ENCODE peak calls at places on chromosomes 11 and 22, in five cellular contexts. B is AG04450; J is CD8-positive, alpha-beta T cell; R is foreskin fibroblast; Y is NB4. E is an unnamed sample.

GRCh38 chr11:9002920-9003572 is 755 bp downstream of the NRIP3 start:
- DNase-seq in R (no peak), B (no peak), J (no peak), Y (peak), E (no peak)

GRCh38 chr11:94525933-94526332 is 13.7 kb downstream of the C11orf97 start:
- DNase-seq in Y (no peak), J (no peak), B (no peak), R (peak), E (peak)

GRCh38 chr11:762421-763072 is 14.7 kb downstream of the GATD1 start:
- DNase-seq in Y (peak), R (peak), J (no peak), B (no peak), E (peak)

GRCh38 chr22:36510966-36511881 is 4.4 kb upstream of the FOXRED2 start:
- DNase-seq in B (peak), Y (peak), J (peak), R (peak), E (peak)

GRCh38 chr22:19806213-19807160 is 45.9 kb downstream of the TBX1 start:
- DNase-seq in B (no peak), Y (no peak), R (no peak), J (no peak), E (peak)

GRCh38 chr22:19213496-19214473 is 35.2 kb upstream of the SLC25A1 start:
- DNase-seq in Y (no peak), B (peak), R (peak), J (no peak), E (no peak)

GRCh38 chr11:134200688-134201087 is 23.1 kb downstream of the NCAPD3 start:
- DNase-seq in B (no peak), Y (no peak), J (no peak), R (no peak), E (no peak)

GRCh38 chr11:116059909-116060308 is 555.7 kb upstream of the CADM1 start:
- DNase-seq in J (no peak), B (no peak), Y (no peak), R (no peak), E (no peak)

GRCh38 chr11:60265373-60266214 is 14.9 kb upstream of the MS4A4A start:
- DNase-seq in Y (peak), B (no peak), R (peak), J (no peak), E (peak)

GRCh38 chr22:23038902-23039301 is 31.4 kb upstream of the GNAZ start:
- DNase-seq in B (no peak), Y (no peak), R (no peak), J (no peak), E (no peak)

GRCh38 chr11:45828996-45829395 is 18.3 kb upstream of the CRY2 start:
- DNase-seq in B (no peak), J (no peak), R (no peak), Y (no peak), E (no peak)

GRCh38 chr11:31419138-31419537 is 49.5 kb downstream of the DNAJC24 start:
- DNase-seq in J (no peak), R (no peak), B (no peak), Y (no peak), E (no peak)

GRCh38 chr11:123474994-123475393 is 44.9 kb downstream of the GRAMD1B start:
- DNase-seq in J (no peak), B (no peak), Y (no peak), R (peak), E (no peak)

GRCh38 chr11:70713988-70714665 is 315.8 kb downstream of the CTTN start:
- DNase-seq in J (no peak), R (no peak), B (no peak), Y (peak), E (no peak)

GRCh38 chr11:133414503-133414902 is 117.8 kb downstream of the OPCML start:
- DNase-seq in B (no peak), R (no peak), Y (no peak), J (no peak), E (no peak)

GRCh38 chr11:22304337-22304961 is 33.7 kb upstream of the SLC17A6 start:
- DNase-seq in R (no peak), B (no peak), J (no peak), Y (peak), E (peak)

GRCh38 chr11:76215946-76216345 is 9.6 kb upstream of the WNT11 start:
- DNase-seq in J (no peak), Y (no peak), B (no peak), R (peak), E (peak)

GRCh38 chr11:34209809-34210208 is 104.4 kb downstream of the NAT10 start:
- DNase-seq in B (no peak), J (no peak), R (no peak), Y (no peak), E (no peak)
- TF ChIP-seq CTCF in B (no peak), J (no peak), R (no peak), Y (no peak), E (no peak)

GRCh38 chr11:69287968-69288882 is 5.7 kb upstream of the MYEOV start:
- DNase-seq in J (no peak), Y (no peak), B (no peak), R (no peak), E (no peak)
- H3K4me3 ChIP-seq in J (no peak), Y (no peak), B (no peak), R (no peak), E (no peak)

GRCh38 chr11:19519344-19519743 is 193.3 kb upstream of the NAV2 start:
- DNase-seq in R (no peak), B (no peak), J (no peak), Y (no peak), E (no peak)
- TF ChIP-seq CTCF in R (no peak), B (no peak), J (no peak), Y (no peak), E (no peak)

GRCh38 chr11:62708423-62709261 is 1.2 kb downstream of the GNG3 start:
- DNase-seq in Y (no peak), B (no peak), J (peak), R (no peak), E (peak)
- H3K4me3 ChIP-seq in Y (no peak), B (peak), J (peak), R (peak), E (peak)

DNA sequence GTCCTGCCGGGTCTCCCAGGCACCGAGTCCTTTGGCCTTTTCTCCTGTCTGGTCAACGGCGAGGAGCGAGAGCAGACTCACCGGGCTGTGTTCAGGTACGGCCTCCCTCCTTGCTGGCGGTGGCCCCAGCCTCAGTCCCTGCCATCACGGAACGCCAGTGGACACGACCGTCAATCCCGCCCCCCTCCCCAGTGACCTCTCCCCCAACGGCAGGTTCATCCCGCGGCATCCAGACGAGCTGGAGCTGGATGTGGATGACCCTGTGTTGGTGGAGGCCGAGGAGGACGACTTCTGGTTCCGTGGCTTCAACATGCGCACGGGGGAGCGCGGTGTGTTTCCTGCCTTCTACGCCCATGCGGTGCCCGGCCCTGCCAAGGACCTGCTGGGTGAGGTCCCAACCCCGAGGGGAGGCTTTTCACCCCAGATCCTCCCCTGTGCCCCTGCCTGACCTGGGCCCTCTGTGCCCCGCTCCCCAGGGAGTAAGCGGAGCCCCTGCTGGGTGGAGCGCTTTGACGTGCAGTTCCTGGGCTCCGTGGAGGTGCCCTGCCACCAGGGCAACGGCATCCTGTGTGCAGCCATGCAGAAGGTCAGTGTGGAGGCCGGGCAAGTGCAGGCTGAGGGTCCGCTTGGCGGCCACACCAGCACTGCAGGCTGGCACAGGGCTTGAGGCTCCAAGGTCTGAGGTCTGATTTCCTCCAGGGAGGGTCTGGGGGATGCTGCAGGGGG is 4.9 kb downstream of the MAPK8IP2 start:
- DNase-seq in Y (no peak), R (no peak), B (no peak), J (no peak), E (no peak)
- TF ChIP-seq CTCF in Y (no peak), R (no peak), B (no peak), J (no peak), E (no peak)